ENCODE peak calls at places on chromosome 12, in ten cellular contexts. A is heart left ventricle, P is K562, H is sigmoid colon, U is A549, O is HCT116, T is Peyer's patch, E is breast epithelium, D is tibial nerve, V is stomach. J is an unnamed sample.

GRCh38 chr12:10213168-10214130 is 772 bp downstream of the GABARAPL1 start:
- DNase-seq in H (peak; percentile 93), P (peak; percentile 58), V (peak; percentile 72), O (peak; percentile 48), D (peak; percentile 80), T (peak; percentile 78), A (peak; percentile 83), E (peak; percentile 71), U (peak; percentile 73), J (peak; percentile 87)

GRCh38 chr12:12822886-12823285 is 9.7 kb downstream of the DDX47 start:
- DNase-seq in A (no peak), H (no peak), D (no peak), O (no peak), E (no peak), V (no peak), P (no peak), T (no peak), U (no peak), J (no peak)

GRCh38 chr12:55929306-55929791 is 1.6 kb upstream of the DGKA start:
- DNase-seq in E (no peak), A (no peak), U (no peak), H (no peak), P (no peak), V (peak; percentile 52), D (no peak), O (no peak), T (no peak), J (no peak)

GRCh38 chr12:42732908-42733411 is 143.4 kb upstream of the PRICKLE1 start:
- DNase-seq in P (no peak), H (no peak), E (no peak), T (no peak), V (no peak), D (no peak), A (no peak), U (no peak), O (no peak), J (no peak)

GRCh38 chr12:81800298-81801148 is 41.4 kb upstream of the PPFIA2 start:
- DNase-seq in T (no peak), D (peak; percentile 12), A (no peak), V (no peak), O (no peak), E (no peak), H (no peak), U (no peak), P (no peak), J (no peak)

GRCh38 chr12:69545081-69545480 is 40.2 kb upstream of the CCT2 start:
- DNase-seq in P (no peak), U (no peak), H (no peak), D (no peak), V (no peak), E (no peak), O (no peak), A (no peak), T (no peak), J (no peak)

GRCh38 chr12:3342051-3342450 is 149.0 kb upstream of the PRMT8 start:
- DNase-seq in D (peak; percentile 30), P (no peak), U (peak; percentile 22), T (no peak), A (peak; percentile 76), V (peak; percentile 29), E (no peak), H (no peak), O (no peak), J (peak; percentile 60)

GRCh38 chr12:109951136-109951535 is 45.0 kb downstream of the GIT2 start:
- DNase-seq in O (peak; percentile 31), E (no peak), H (no peak), V (no peak), P (no peak), D (no peak), A (no peak), U (no peak), T (no peak), J (no peak)

GRCh38 chr12:5268424-5269210 is 163.3 kb upstream of the NTF3 start:
- DNase-seq in E (no peak), T (no peak), D (no peak), O (no peak), A (no peak), V (no peak), P (no peak), H (no peak), U (no peak), J (no peak)

GRCh38 chr12:5269846-5270245 is 162.1 kb upstream of the NTF3 start:
- DNase-seq in P (no peak), V (no peak), T (peak; percentile 60), U (no peak), A (no peak), D (no peak), E (no peak), O (no peak), H (no peak), J (no peak)

GRCh38 chr12:5272061-5272820 is 159.7 kb upstream of the NTF3 start:
- DNase-seq in O (no peak), A (no peak), U (no peak), V (no peak), E (no peak), T (no peak), H (no peak), P (no peak), D (no peak), J (no peak)

GRCh38 chr12:5276327-5276880 is 155.5 kb upstream of the NTF3 start:
- DNase-seq in V (no peak), O (no peak), P (no peak), A (no peak), H (no peak), U (no peak), D (no peak), E (no peak), T (no peak), J (no peak)

DNA sequence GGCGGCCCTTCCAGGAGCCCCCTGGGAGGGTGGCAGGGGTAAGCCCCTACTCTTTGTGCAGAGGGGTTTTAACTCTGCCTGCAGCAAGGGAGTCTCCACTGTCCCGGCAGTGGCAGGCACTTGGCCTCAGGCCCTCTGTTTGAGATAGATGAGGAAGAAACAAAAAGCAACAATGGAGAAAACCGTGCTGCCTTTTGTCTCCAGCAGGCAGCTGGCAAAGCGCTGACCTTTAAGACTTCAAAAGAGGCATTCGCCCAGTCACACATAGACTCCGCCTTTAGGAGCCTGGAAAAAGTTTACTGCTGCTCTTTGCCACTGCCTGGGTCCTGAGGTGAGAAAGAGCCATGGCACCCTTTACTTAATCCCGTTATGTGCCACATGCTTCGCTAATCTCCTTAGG is 158.2 kb upstream of the NTF3 start:
- DNase-seq in T (no peak), P (no peak), E (no peak), U (no peak), H (no peak), O (no peak), D (no peak), V (peak; percentile 38), A (no peak), J (no peak)
- H3K27ac ChIP-seq in T (no peak overlapping the region), P (no peak overlapping the region), E (no peak overlapping the region), U (no peak overlapping the region), H (no peak overlapping the region), O (no peak overlapping the region), D (no peak overlapping the region), V (no peak overlapping the region), A (no peak overlapping the region), J (no peak overlapping the region)

DNA sequence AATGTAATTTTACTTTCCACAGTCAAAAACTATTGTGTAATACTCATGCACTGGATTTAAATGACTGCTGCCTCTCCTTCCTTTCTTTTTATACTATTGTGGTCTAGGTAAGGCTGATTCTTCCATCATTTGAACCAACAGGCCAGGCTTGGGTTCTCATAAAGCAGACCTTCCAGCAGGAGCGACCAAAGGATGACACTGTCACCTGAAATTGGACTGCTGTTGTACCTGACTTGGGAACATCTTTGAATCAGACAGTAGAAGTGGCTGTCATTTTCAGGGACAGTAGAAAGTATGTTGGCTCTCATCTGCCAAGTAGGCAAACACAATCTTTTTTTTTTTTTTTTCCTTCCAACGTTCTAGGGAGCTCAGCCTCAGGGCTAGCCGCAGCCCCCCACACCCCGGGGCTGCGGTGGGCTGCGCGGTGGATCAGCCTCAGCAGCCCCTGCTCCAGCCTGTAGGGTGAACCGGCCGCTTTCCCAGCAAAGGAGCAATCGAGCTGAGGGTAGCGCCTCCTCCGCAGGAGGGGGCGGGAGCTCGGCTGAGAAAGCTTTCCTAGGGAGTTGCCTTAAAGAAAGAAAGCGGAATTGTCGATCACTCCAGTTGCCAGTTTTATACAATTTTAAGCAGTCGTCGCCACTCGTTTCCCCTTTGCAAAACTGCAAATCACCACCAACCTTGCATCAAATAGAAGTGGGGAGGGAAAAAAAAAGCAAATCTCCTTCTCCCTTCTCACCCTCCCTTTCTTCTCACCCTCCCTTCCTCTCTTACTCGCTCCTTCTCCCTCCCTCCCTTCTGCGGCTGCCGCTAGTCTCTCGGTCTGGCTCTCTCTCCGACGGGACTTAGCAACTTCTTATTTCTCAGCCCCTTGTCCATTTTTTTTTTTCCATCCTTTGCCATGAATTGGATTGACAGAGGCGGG is at the start of gene PDE3A:
- DNase-seq in O (peak; percentile 39), P (no peak), D (peak; percentile 42), T (peak; percentile 78), E (no peak), H (peak; percentile 90), U (peak; percentile 79), V (no peak), A (peak; percentile 83), J (peak; percentile 49)
- TF ChIP-seq CTCF in O (no peak), P (no peak), D (peak; percentile 14), T (no peak), E (no peak), H (no peak), U (no peak), V (no peak), A (peak; percentile 29), J (no peak)

GRCh38 chr12:117506333-117506732 is 144.9 kb upstream of the NOS1 start:
- DNase-seq in U (no peak), A (no peak), V (no peak), H (no peak), E (no peak), P (no peak), O (no peak), T (no peak), D (no peak), J (no peak)
- TF ChIP-seq POLR2A in U (no peak), A (no peak), V (no peak), H (no peak), E (no peak), P (no peak), O (no peak), T (no peak), D (no peak), J (no peak)

GRCh38 chr12:103556890-103557667 is 30.0 kb upstream of the STAB2 start:
- DNase-seq in P (no peak), D (peak; percentile 48), H (peak; percentile 74), E (no peak), O (no peak), V (no peak), U (no peak), A (no peak), T (no peak), J (no peak)

GRCh38 chr12:103561174-103561573 is 25.9 kb upstream of the STAB2 start:
- DNase-seq in P (no peak), A (no peak), U (peak; percentile 89), E (no peak), H (no peak), T (no peak), V (no peak), D (no peak), O (no peak), J (no peak)

GRCh38 chr12:103560604-103561101 is 26.4 kb upstream of the STAB2 start:
- DNase-seq in V (no peak), O (peak; percentile 91), E (no peak), H (no peak), T (no peak), U (peak; percentile 99), A (no peak), P (no peak), D (no peak), J (no peak)

DNA sequence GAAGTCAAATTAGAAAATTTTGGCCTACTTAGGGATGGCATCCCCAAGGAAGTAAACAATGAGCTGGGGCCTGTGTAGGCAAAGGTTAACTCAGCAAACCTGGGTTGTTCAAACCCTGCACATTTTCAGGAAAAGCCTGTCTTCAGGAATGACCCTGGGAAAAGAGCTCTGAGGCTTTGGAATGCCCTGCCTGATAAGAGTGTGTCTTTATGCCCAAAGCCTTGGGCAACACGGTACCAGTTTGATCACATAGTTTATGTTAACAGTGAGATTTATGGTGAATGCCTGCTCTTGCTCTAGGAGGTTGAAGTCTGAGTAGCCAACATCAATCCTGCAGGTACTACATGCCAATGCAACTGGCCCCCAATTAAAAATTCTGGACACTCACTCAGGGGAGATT is 28.2 kb upstream of the STAB2 start:
- DNase-seq in D (no peak), E (no peak), U (no peak), H (no peak), T (no peak), A (no peak), O (no peak), P (no peak), V (no peak), J (no peak)
- H3K27ac ChIP-seq in D (no peak overlapping the region), E (no peak overlapping the region), U (peak overlapping the region; percentile 19), H (no peak overlapping the region), T (no peak overlapping the region), A (no peak overlapping the region), O (no peak overlapping the region), P (no peak overlapping the region), V (no peak overlapping the region), J (no peak overlapping the region)